ENCODE peak calls at places on chromosomes 2 and 18, in nine cellular contexts. S, O, N, K, M, Z, Q, T and B are unnamed samples.

GRCh38 chr18:32308493-32309120 is 118.8 kb downstream of the MEP1B start:
- DNase-seq in S (no peak), O (peak; percentile 91), N (peak; percentile 85), K (peak; percentile 28), M (peak; percentile 7), Z (no peak), Q (no peak), T (peak; percentile 50), B (peak; percentile 60)

GRCh38 chr2:33210626-33211025 is 263.9 kb downstream of the LTBP1 start:
- DNase-seq in S (peak; percentile 5), O (peak; percentile 93), N (peak; percentile 96), K (peak; percentile 88), M (peak; percentile 96), Z (no peak), Q (no peak), T (peak; percentile 85), B (peak; percentile 95)

GRCh38 chr2:239318091-239318725 is 82.6 kb downstream of the HDAC4 start:
- DNase-seq in S (no peak), O (no peak), N (no peak), K (no peak), M (no peak), Z (no peak), Q (no peak), T (no peak), B (no peak)

GRCh38 chr2:43717323-43717722 is 41.1 kb upstream of the C1GALT1C1L start:
- DNase-seq in S (no peak), O (no peak), N (no peak), K (no peak), M (no peak), Z (no peak), Q (no peak), T (no peak), B (no peak)

GRCh38 chr2:150023044-150023443 is 435.5 kb upstream of the MMADHC start:
- DNase-seq in S (no peak), O (no peak), N (no peak), K (no peak), M (no peak), Z (no peak), Q (no peak), T (no peak), B (no peak)

GRCh38 chr18:22935431-22935830 is 2.3 kb downstream of the RBBP8 start:
- DNase-seq in S (no peak), O (no peak), N (no peak), K (no peak), M (peak; percentile 10), Z (no peak), Q (no peak), T (no peak), B (no peak)

GRCh38 chr2:75100011-75100680 is 99.2 kb downstream of the TACR1 start:
- DNase-seq in S (no peak), O (peak; percentile 71), N (peak; percentile 87), K (peak; percentile 77), M (peak; percentile 95), Z (no peak), Q (peak; percentile 79), T (peak; percentile 96), B (peak; percentile 89)

GRCh38 chr2:121287956-121288355 is 3.0 kb upstream of the TFCP2L1 start:
- DNase-seq in S (no peak), O (no peak), N (no peak), K (no peak), M (no peak), Z (no peak), Q (no peak), T (no peak), B (no peak)

GRCh38 chr2:198252472-198252871 is 448.1 kb downstream of the PLCL1 start:
- DNase-seq in S (no peak), O (no peak), N (no peak), K (no peak), M (no peak), Z (no peak), Q (no peak), T (no peak), B (no peak)

GRCh38 chr2:239113164-239113563 is 265.3 kb downstream of the TWIST2 start:
- DNase-seq in S (peak; percentile 34), O (no peak), N (peak; percentile 26), K (no peak), M (no peak), Z (no peak), Q (no peak), T (no peak), B (no peak)

GRCh38 chr2:11748018-11748860 is 1.8 kb downstream of the LPIN1 start:
- DNase-seq in S (no peak), O (no peak), N (no peak), K (no peak), M (no peak), Z (no peak), Q (no peak), T (no peak), B (peak; percentile 12)

GRCh38 chr2:189369566-189369965 is 71.7 kb upstream of the WDR75 start:
- DNase-seq in S (no peak), O (peak; percentile 80), N (peak; percentile 78), K (no peak), M (peak; percentile 89), Z (no peak), Q (no peak), T (no peak), B (peak; percentile 20)

GRCh38 chr2:228699400-228699799 is 517.9 kb upstream of the SPHKAP start:
- DNase-seq in S (no peak), O (peak; percentile 14), N (peak; percentile 34), K (no peak), M (peak; percentile 63), Z (no peak), Q (no peak), T (peak; percentile 53), B (peak; percentile 50)